ENCODE peak calls at places on chromosomes 6 and 20, in eight cellular contexts. W, J, L, Q, V, T, A and Z are unnamed samples.

GRCh38 chr6:150720774-150721233 is 121.1 kb downstream of the PLEKHG1 start:
- DNase-seq in W (peak; percentile 94), J (no peak), L (peak; percentile 91), Q (peak; percentile 6), V (peak; percentile 73), T (peak; percentile 74), A (peak; percentile 68), Z (peak; percentile 99)

GRCh38 chr6:13302291-13302690 is 26.0 kb downstream of the TBC1D7 start:
- DNase-seq in W (no peak), J (no peak), L (no peak), Q (no peak), V (no peak), T (no peak), A (no peak), Z (no peak)

GRCh38 chr6:17035257-17035757 is 66.5 kb upstream of the STMND1 start:
- DNase-seq in W (no peak), J (no peak), L (no peak), Q (no peak), V (no peak), T (no peak), A (no peak), Z (no peak)

GRCh38 chr6:164807125-164807524 is 502.3 kb downstream of the C6orf118 start:
- DNase-seq in W (no peak), J (no peak), L (no peak), Q (no peak), V (no peak), T (no peak), A (no peak), Z (no peak)

GRCh38 chr20:63100926-63101699 is 94.3 kb upstream of the BHLHE23 start:
- DNase-seq in W (no peak), J (no peak), L (no peak), Q (no peak), V (no peak), T (no peak), A (no peak), Z (no peak)

GRCh38 chr6:75065524-75065923 is 140.3 kb downstream of the COL12A1 start:
- DNase-seq in W (peak; percentile 46), J (no peak), L (peak; percentile 15), Q (peak; percentile 43), V (peak; percentile 34), T (no peak), A (no peak), Z (no peak)

GRCh38 chr6:15974817-15975216 is 154.1 kb upstream of the MYLIP start:
- DNase-seq in W (no peak), J (no peak), L (no peak), Q (no peak), V (no peak), T (no peak), A (no peak), Z (no peak)

GRCh38 chr20:38601216-38602184 is at the start of gene ARHGAP40:
- DNase-seq in W (peak; percentile 53), J (peak; percentile 67), L (peak; percentile 45), Q (peak; percentile 44), V (peak; percentile 42), T (no peak), A (no peak), Z (peak; percentile 13)

GRCh38 chr6:99093781-99094180 is 146.0 kb upstream of the FBXL4 start:
- DNase-seq in W (no peak), J (no peak), L (no peak), Q (no peak), V (no peak), T (no peak), A (no peak), Z (no peak)

GRCh38 chr20:46145646-46146045 is 27.5 kb downstream of the CD40 start:
- DNase-seq in W (no peak), J (no peak), L (no peak), Q (no peak), V (no peak), T (no peak), A (no peak), Z (no peak)

GRCh38 chr6:30500421-30501069 is 11.2 kb downstream of the HLA-E start:
- DNase-seq in W (peak; percentile 13), J (no peak), L (no peak), Q (peak; percentile 45), V (no peak), T (no peak), A (no peak), Z (no peak)

GRCh38 chr6:37222125-37222967 is 35.2 kb upstream of the TBC1D22B start:
- DNase-seq in W (peak; percentile 91), J (peak; percentile 92), L (peak; percentile 97), Q (peak; percentile 86), V (peak; percentile 89), T (peak; percentile 87), A (peak; percentile 62), Z (peak; percentile 93)

GRCh38 chr6:68967549-68968300 is 332.6 kb downstream of the ADGRB3 start:
- DNase-seq in W (peak; percentile 26), J (peak; percentile 72), L (peak; percentile 81), Q (peak; percentile 81), V (peak; percentile 7), T (peak; percentile 63), A (no peak), Z (peak; percentile 17)

GRCh38 chr20:32205502-32206382 is 1.8 kb downstream of the PLAGL2 start:
- DNase-seq in W (no peak), J (no peak), L (peak; percentile 30), Q (peak; percentile 62), V (no peak), T (no peak), A (no peak), Z (peak; percentile 38)

GRCh38 chr20:57440678-57441509 is 49.7 kb downstream of the RBM38 start:
- DNase-seq in W (peak; percentile 46), J (no peak), L (no peak), Q (peak; percentile 71), V (no peak), T (no peak), A (no peak), Z (no peak)

GRCh38 chr6:8174571-8174970 is 72.2 kb upstream of the EEF1E1 start:
- DNase-seq in W (no peak), J (no peak), L (no peak), Q (no peak), V (no peak), T (no peak), A (no peak), Z (peak; percentile 50)

GRCh38 chr20:12207875-12208274 is 290.2 kb downstream of the BTBD3 start:
- DNase-seq in W (peak; percentile 18), J (peak; percentile 8), L (peak; percentile 65), Q (peak; percentile 32), V (peak; percentile 0), T (peak; percentile 32), A (no peak), Z (peak; percentile 47)

GRCh38 chr6:106527979-106528378 is 101.3 kb downstream of the RTN4IP1 start:
- DNase-seq in W (peak; percentile 98), J (no peak), L (no peak), Q (peak; percentile 94), V (peak; percentile 83), T (no peak), A (peak; percentile 64), Z (peak; percentile 89)
- H3K4me1 ChIP-seq in W (peaks cover 13% of the 10 kb centered on the region), J (no peaks in the 10 kb centered on the region), L (no peaks in the 10 kb centered on the region), Q (peaks cover 55% of the 10 kb centered on the region), V (peaks cover 39% of the 10 kb centered on the region), T (no peaks in the 10 kb centered on the region), A (peaks cover 55% of the 10 kb centered on the region), Z (peaks cover 31% of the 10 kb centered on the region)

GRCh38 chr6:128350416-128351254 is 169.8 kb downstream of the PTPRK start:
- DNase-seq in W (peak; percentile 80), J (no peak), L (peak; percentile 39), Q (peak; percentile 62), V (no peak), T (no peak), A (peak; percentile 9), Z (peak; percentile 77)

GRCh38 chr6:128351255-128351514 is 169.2 kb downstream of the PTPRK start:
- DNase-seq in W (no peak), J (no peak), L (no peak), Q (no peak), V (no peak), T (no peak), A (no peak), Z (no peak)

GRCh38 chr6:128357391-128358110 is 162.8 kb downstream of the PTPRK start:
- DNase-seq in W (no peak), J (no peak), L (no peak), Q (no peak), V (no peak), T (no peak), A (no peak), Z (no peak)

GRCh38 chr6:128347123-128347522 is 173.3 kb downstream of the PTPRK start:
- DNase-seq in W (peak; percentile 26), J (no peak), L (no peak), Q (no peak), V (no peak), T (no peak), A (no peak), Z (no peak)

DNA sequence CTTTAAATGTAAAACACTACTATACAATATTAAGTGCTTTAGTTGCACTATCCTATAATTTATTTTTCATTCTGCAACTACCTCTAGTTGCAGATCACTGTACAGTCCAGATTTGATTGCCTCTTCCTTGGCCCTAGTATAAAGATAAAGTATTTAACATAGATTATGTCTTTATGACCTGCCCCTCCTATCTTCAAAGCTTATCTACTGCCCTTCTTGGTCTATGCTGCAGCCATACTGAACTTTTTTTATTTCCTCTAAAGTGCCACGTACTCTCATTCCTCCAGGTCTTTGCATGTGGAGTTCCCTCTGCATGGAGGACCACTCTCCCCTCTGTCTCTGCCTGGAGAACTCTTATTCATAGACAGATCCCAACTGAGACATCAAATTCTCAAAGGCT is 168.1 kb downstream of the PTPRK start:
- DNase-seq in W (no peak), J (no peak), L (no peak), Q (no peak), V (no peak), T (no peak), A (no peak), Z (no peak)
- H3K9ac ChIP-seq in W (no peak overlapping the region), J (no peak overlapping the region), L (no peak overlapping the region), Q (no peak overlapping the region), V (no peak overlapping the region), T (no peak overlapping the region), A (no peak overlapping the region), Z (no peak overlapping the region)

DNA sequence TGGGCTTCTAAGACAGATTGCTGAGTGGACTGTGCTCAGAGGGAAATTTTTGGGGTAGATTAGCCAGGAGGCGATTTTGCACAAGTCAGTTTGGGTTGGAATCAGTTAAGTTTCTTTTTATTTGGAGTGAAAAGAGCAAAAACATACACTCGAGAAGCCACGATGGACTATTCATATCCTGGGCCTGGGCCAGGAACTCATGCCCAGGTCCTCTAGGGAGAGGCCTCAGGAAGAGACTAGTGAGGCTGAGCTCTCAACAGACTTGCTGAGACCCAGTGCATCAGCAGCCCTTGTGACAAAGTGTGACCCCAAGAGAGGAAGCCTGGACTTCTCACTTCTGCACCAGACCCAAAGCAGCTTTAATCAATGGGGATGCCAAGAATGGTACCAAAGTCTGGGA is 61.5 kb upstream of the MAFB start:
- DNase-seq in W (no peak), J (no peak), L (no peak), Q (no peak), V (no peak), T (no peak), A (no peak), Z (no peak)
- H3K27ac ChIP-seq in W (no peak overlapping the region), J (no peak overlapping the region), L (no peak overlapping the region), Q (no peak overlapping the region), V (no peak overlapping the region), T (no peak overlapping the region), A (no peak overlapping the region), Z (no peak overlapping the region)

DNA sequence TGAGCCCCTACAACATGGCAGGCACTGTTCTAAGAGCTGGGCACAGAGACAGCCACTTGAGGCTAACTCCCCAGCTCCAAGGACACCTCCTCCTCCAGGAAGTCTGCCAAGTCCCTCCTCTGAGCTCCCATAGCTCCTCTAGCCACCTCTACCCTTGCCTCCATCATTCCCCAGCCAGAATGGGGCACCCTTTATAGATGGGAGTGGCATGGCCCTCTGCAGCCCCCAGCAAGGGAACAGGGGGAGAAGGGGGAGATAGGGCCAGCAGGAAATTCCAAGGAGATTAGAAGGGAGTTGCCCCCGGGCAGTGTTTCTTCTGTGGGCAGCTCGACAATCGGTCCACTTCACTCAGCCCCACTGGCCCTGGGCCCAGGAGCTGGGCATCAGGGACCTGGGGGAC is 19.7 kb upstream of the TLDC2 start:
- DNase-seq in W (no peak), J (no peak), L (no peak), Q (peak; percentile 55), V (no peak), T (no peak), A (no peak), Z (no peak)
- H3K4me1 ChIP-seq in W (peaks cover 77% of the 10 kb centered on the region), J (peaks cover 33% of the 10 kb centered on the region), L (peaks cover 5% of the 10 kb centered on the region), Q (peaks cover 55% of the 10 kb centered on the region), V (peaks cover 48% of the 10 kb centered on the region), T (no peaks in the 10 kb centered on the region), A (peaks cover 73% of the 10 kb centered on the region), Z (peaks cover 69% of the 10 kb centered on the region)